ENCODE peak calls at places on chromosomes 13 and 19, in six cellular contexts. One of them, this sample, is unnamed.

GRCh38 chr19:7534531-7534980 is 961 bp upstream of the PNPLA6 start:
- DNase-seq in transverse colon: peak; percentile 61
- DNase-seq in suprapubic skin: no peak
- DNase-seq in stomach: peak; percentile 40
- DNase-seq in tibial nerve: peak; percentile 69
- DNase-seq in SK-N-SH: peak; percentile 80
- DNase-seq in this sample: peak; percentile 60

GRCh38 chr13:52447815-52448552 is 2.5 kb downstream of the VPS36 start:
- DNase-seq in stomach: no peak
- DNase-seq in tibial nerve: no peak
- DNase-seq in suprapubic skin: no peak
- DNase-seq in SK-N-SH: no peak
- DNase-seq in transverse colon: no peak
- DNase-seq in this sample: no peak

GRCh38 chr19:2812414-2813234 is 7.0 kb upstream of the ZNF554 start:
- DNase-seq in SK-N-SH: peak; percentile 57
- DNase-seq in transverse colon: no peak
- DNase-seq in tibial nerve: no peak
- DNase-seq in suprapubic skin: no peak
- DNase-seq in stomach: no peak
- DNase-seq in this sample: no peak

GRCh38 chr19:29841209-29841558 is 29.4 kb downstream of the CCNE1 start:
- DNase-seq in stomach: no peak
- DNase-seq in tibial nerve: no peak
- DNase-seq in transverse colon: no peak
- DNase-seq in suprapubic skin: no peak
- DNase-seq in SK-N-SH: no peak
- DNase-seq in this sample: peak; percentile 21

GRCh38 chr19:8332976-8333770 is 9.9 kb downstream of the KANK3 start:
- DNase-seq in stomach: no peak
- DNase-seq in SK-N-SH: peak; percentile 45
- DNase-seq in suprapubic skin: no peak
- DNase-seq in transverse colon: no peak
- DNase-seq in tibial nerve: no peak
- DNase-seq in this sample: no peak

GRCh38 chr13:48333976-48334375 is 30.4 kb downstream of the RB1 start:
- DNase-seq in SK-N-SH: no peak
- DNase-seq in suprapubic skin: no peak
- DNase-seq in transverse colon: no peak
- DNase-seq in tibial nerve: no peak
- DNase-seq in stomach: no peak
- DNase-seq in this sample: no peak

GRCh38 chr19:49850221-49850486 is 805 bp upstream of the PTOV1 start:
- DNase-seq in suprapubic skin: no peak
- DNase-seq in SK-N-SH: no peak
- DNase-seq in stomach: no peak
- DNase-seq in tibial nerve: no peak
- DNase-seq in transverse colon: no peak
- DNase-seq in this sample: no peak

GRCh38 chr13:38636106-38636505 is 50.8 kb upstream of the FREM2 start:
- DNase-seq in transverse colon: no peak
- DNase-seq in suprapubic skin: no peak
- DNase-seq in stomach: no peak
- DNase-seq in tibial nerve: no peak
- DNase-seq in SK-N-SH: no peak
- DNase-seq in this sample: no peak

GRCh38 chr13:97423300-97424045 is 10.5 kb upstream of the RAP2A start:
- DNase-seq in stomach: no peak
- DNase-seq in transverse colon: no peak
- DNase-seq in suprapubic skin: no peak
- DNase-seq in SK-N-SH: no peak
- DNase-seq in tibial nerve: no peak
- DNase-seq in this sample: no peak

GRCh38 chr13:70353096-70353495 is 244.8 kb upstream of the KLHL1 start:
- DNase-seq in suprapubic skin: no peak
- DNase-seq in tibial nerve: no peak
- DNase-seq in transverse colon: no peak
- DNase-seq in SK-N-SH: no peak
- DNase-seq in stomach: no peak
- DNase-seq in this sample: no peak

GRCh38 chr13:106499905-106500304 is 35.6 kb downstream of the EFNB2 start:
- DNase-seq in SK-N-SH: no peak
- DNase-seq in transverse colon: no peak
- DNase-seq in suprapubic skin: no peak
- DNase-seq in stomach: no peak
- DNase-seq in tibial nerve: no peak
- DNase-seq in this sample: no peak
- H3K36me3 ChIP-seq in SK-N-SH: no peaks in the 10 kb centered on the region
- H3K36me3 ChIP-seq in transverse colon: no peaks in the 10 kb centered on the region
- H3K36me3 ChIP-seq in suprapubic skin: no peaks in the 10 kb centered on the region
- H3K36me3 ChIP-seq in stomach: no peaks in the 10 kb centered on the region
- H3K36me3 ChIP-seq in tibial nerve: no peaks in the 10 kb centered on the region
- H3K36me3 ChIP-seq in this sample: no peaks in the 10 kb centered on the region

GRCh38 chr13:71378992-71379905 is 487.8 kb downstream of the DACH1 start:
- DNase-seq in suprapubic skin: no peak
- DNase-seq in transverse colon: no peak
- DNase-seq in tibial nerve: no peak
- DNase-seq in stomach: no peak
- DNase-seq in SK-N-SH: no peak
- DNase-seq in this sample: no peak
- TF ChIP-seq EP300 in suprapubic skin: no peak
- TF ChIP-seq EP300 in transverse colon: no peak
- TF ChIP-seq EP300 in tibial nerve: no peak
- TF ChIP-seq EP300 in stomach: no peak
- TF ChIP-seq EP300 in SK-N-SH: no peak
- TF ChIP-seq EP300 in this sample: no peak

GRCh38 chr19:18853755-18854427 is 22.1 kb downstream of the UPF1 start:
- DNase-seq in transverse colon: no peak
- DNase-seq in suprapubic skin: no peak
- DNase-seq in SK-N-SH: no peak
- DNase-seq in tibial nerve: no peak
- DNase-seq in stomach: no peak
- DNase-seq in this sample: no peak
- H3K36me3 ChIP-seq in transverse colon: peaks cover 63% of the 10 kb centered on the region
- H3K36me3 ChIP-seq in suprapubic skin: peaks cover 90% of the 10 kb centered on the region
- H3K36me3 ChIP-seq in SK-N-SH: peaks cover 90% of the 10 kb centered on the region
- H3K36me3 ChIP-seq in tibial nerve: peaks cover 65% of the 10 kb centered on the region
- H3K36me3 ChIP-seq in stomach: peaks cover 91% of the 10 kb centered on the region
- H3K36me3 ChIP-seq in this sample: no peaks in the 10 kb centered on the region

GRCh38 chr13:27920677-27921420 is 1.0 kb downstream of the PDX1 start:
- DNase-seq in transverse colon: no peak
- DNase-seq in suprapubic skin: no peak
- DNase-seq in tibial nerve: no peak
- DNase-seq in SK-N-SH: peak; percentile 39
- DNase-seq in stomach: no peak
- DNase-seq in this sample: no peak
- TF ChIP-seq EP300 in transverse colon: no peak
- TF ChIP-seq EP300 in suprapubic skin: no peak
- TF ChIP-seq EP300 in tibial nerve: no peak
- TF ChIP-seq EP300 in SK-N-SH: no peak
- TF ChIP-seq EP300 in stomach: no peak
- TF ChIP-seq EP300 in this sample: no peak

DNA sequence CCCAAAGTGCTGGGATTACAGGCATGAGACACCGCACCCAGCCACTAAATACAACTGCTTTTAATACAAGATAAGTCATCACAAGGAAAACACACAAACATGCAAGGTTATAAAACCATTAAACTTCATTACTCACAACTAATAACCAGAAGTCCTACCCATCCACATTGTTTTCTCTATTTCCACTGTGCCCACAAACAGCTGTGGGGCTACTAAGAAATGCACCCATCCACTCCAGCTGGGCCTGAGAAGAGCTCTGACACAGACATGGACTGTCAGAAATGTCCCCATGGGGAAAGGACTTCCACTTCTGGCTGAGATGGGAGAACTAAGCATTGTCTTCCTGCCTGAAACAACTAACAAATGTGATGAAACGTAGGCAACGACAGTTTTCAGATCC is 17.2 kb downstream of the SAFB2 start:
- DNase-seq in stomach: no peak
- DNase-seq in suprapubic skin: no peak
- DNase-seq in transverse colon: no peak
- DNase-seq in tibial nerve: no peak
- DNase-seq in SK-N-SH: no peak
- DNase-seq in this sample: no peak
- H3K36me3 ChIP-seq in stomach: peaks cover 89% of the 10 kb centered on the region
- H3K36me3 ChIP-seq in suprapubic skin: peaks cover 93% of the 10 kb centered on the region
- H3K36me3 ChIP-seq in transverse colon: peaks cover 83% of the 10 kb centered on the region
- H3K36me3 ChIP-seq in tibial nerve: peaks cover 50% of the 10 kb centered on the region
- H3K36me3 ChIP-seq in SK-N-SH: peaks cover 63% of the 10 kb centered on the region
- H3K36me3 ChIP-seq in this sample: no peaks in the 10 kb centered on the region

DNA sequence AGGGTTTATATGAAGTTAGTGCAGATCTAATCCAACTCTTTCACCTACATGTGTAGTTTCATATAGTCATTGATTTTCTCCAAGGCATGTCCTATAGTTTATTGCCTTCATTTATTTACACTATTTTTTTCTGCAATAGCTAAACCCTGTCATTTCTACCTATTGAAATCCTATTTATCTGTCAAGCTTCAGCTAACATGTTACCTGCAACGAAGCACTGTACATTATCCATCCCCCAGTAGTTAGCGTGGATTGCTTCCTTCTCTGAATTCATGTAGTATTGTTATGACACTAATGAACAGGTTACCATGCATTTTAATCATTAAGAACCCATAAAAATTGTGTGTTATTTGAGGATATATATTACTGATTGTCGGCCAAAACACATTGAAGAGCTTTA is 742.9 kb upstream of the PCDH20 start:
- DNase-seq in stomach: no peak
- DNase-seq in suprapubic skin: no peak
- DNase-seq in SK-N-SH: no peak
- DNase-seq in transverse colon: no peak
- DNase-seq in tibial nerve: no peak
- DNase-seq in this sample: no peak
- TF ChIP-seq EP300 in stomach: no peak
- TF ChIP-seq EP300 in suprapubic skin: no peak
- TF ChIP-seq EP300 in SK-N-SH: no peak
- TF ChIP-seq EP300 in transverse colon: no peak
- TF ChIP-seq EP300 in tibial nerve: no peak
- TF ChIP-seq EP300 in this sample: no peak

GRCh38 chr13:46596501-46596900 is 43.5 kb downstream of the LRCH1 start:
- DNase-seq in transverse colon: no peak
- DNase-seq in SK-N-SH: no peak
- DNase-seq in stomach: no peak
- DNase-seq in suprapubic skin: no peak
- DNase-seq in tibial nerve: no peak
- DNase-seq in this sample: no peak
- H3K36me3 ChIP-seq in transverse colon: no peaks in the 10 kb centered on the region
- H3K36me3 ChIP-seq in SK-N-SH: no peaks in the 10 kb centered on the region
- H3K36me3 ChIP-seq in stomach: no peaks in the 10 kb centered on the region
- H3K36me3 ChIP-seq in suprapubic skin: no peaks in the 10 kb centered on the region
- H3K36me3 ChIP-seq in tibial nerve: no peaks in the 10 kb centered on the region
- H3K36me3 ChIP-seq in this sample: no peaks in the 10 kb centered on the region

DNA sequence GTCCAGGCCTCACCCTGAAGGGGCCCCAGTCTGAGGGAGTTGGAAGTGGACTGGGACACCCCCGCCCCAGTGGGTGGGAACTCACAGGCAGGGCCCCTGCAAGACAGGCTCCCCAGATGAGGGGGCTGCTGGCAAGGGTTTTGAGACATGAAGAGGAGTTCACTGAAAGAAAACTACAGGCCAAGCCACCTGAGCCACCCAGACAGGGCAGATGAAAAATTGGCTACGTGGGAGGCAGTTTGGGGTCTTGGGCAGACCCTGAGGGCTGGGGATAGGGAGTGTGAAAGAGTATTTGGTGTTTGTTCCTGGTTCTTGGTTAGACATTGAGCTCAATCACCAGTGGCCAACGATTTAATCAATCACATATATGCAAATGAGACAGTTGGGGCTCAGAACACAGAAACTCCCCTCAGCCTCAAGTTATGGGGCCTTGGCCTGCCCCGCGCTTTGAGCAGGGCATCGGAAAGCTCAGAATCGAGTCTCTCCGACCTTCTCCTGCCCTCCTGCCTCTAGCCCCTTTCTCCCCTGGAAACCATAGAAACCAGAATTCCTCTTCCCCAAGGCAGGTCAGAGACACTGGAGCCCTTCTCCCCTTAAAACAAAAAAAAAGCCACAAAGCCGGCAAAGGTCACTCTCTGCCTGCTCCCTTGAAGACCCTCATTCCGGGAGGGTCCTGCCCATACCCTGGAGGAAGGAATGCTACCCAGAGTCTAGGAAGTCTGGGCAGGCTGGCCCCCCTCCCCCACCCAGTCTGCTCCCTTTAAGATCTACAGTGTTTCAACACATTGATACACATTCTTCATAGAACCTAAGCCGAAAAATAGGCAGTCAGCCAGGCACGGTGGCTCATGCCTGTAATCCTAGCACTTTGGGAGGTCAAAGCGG is 1.3 kb upstream of the ISYNA1 start:
- DNase-seq in SK-N-SH: no peak
- DNase-seq in stomach: peak; percentile 58
- DNase-seq in tibial nerve: no peak
- DNase-seq in transverse colon: no peak
- DNase-seq in suprapubic skin: no peak
- DNase-seq in this sample: peak; percentile 72
- TF ChIP-seq EP300 in SK-N-SH: no peak
- TF ChIP-seq EP300 in stomach: no peak
- TF ChIP-seq EP300 in tibial nerve: no peak
- TF ChIP-seq EP300 in transverse colon: no peak
- TF ChIP-seq EP300 in suprapubic skin: no peak
- TF ChIP-seq EP300 in this sample: no peak